ENCODE peak calls at places on chromosome 4, in eight cellular contexts. L, G, B, Z, M, E, J and X are unnamed samples.
A peak's percentile ranks its signal among the peaks of the same experiment; 100 is the strongest.

GRCh38 chr4:185318679-185319078 is 77.0 kb downstream of the LRP2BP start:
- DNase-seq in M (no peak), Z (peak; percentile 62), J (no peak), L (no peak), B (no peak), G (no peak), E (no peak), X (no peak)

GRCh38 chr4:184315675-184316359 is 98.1 kb upstream of the ENPP6 start:
- DNase-seq in M (no peak), B (no peak), Z (no peak), L (no peak), J (no peak), G (no peak), E (no peak), X (no peak)

GRCh38 chr4:145001635-145002034 is 96.4 kb downstream of the ANAPC10 start:
- DNase-seq in B (no peak), G (no peak), Z (peak; percentile 15), L (no peak), E (no peak), J (no peak), M (no peak), X (no peak)

GRCh38 chr4:89300490-89300889 is 7.1 kb downstream of the GPRIN3 start:
- DNase-seq in L (no peak), Z (no peak), G (no peak), M (no peak), E (no peak), B (no peak), J (no peak), X (no peak)

GRCh38 chr4:172725581-172725980 is 443.0 kb upstream of the GALNT7 start:
- DNase-seq in M (no peak), G (no peak), J (no peak), B (peak; percentile 9), L (no peak), E (peak; percentile 22), Z (no peak), X (no peak)

GRCh38 chr4:179472164-179472563 is 2029.9 kb upstream of the AGA start:
- DNase-seq in G (no peak), E (no peak), L (no peak), B (no peak), Z (no peak), M (no peak), J (no peak), X (no peak)

GRCh38 chr4:20194079-20195013 is 57.4 kb upstream of the SLIT2 start:
- DNase-seq in M (no peak), J (no peak), Z (peak; percentile 78), B (peak; percentile 89), L (no peak), E (peak; percentile 92), G (peak; percentile 69), X (no peak)

GRCh38 chr4:90438540-90438939 is 311.3 kb downstream of the CCSER1 start:
- DNase-seq in E (no peak), B (no peak), L (no peak), J (no peak), Z (no peak), G (no peak), M (no peak), X (no peak)

GRCh38 chr4:173013232-173013932 is 155.2 kb upstream of the GALNT7 start:
- DNase-seq in G (no peak), Z (peak; percentile 68), L (peak; percentile 38), J (peak; percentile 36), B (peak; percentile 30), M (peak; percentile 58), E (peak; percentile 52), X (peak; percentile 27)

GRCh38 chr4:5462254-5462835 is 246.0 kb downstream of the EVC2 start:
- DNase-seq in Z (no peak), M (no peak), E (no peak), G (no peak), B (no peak), J (no peak), L (no peak), X (no peak)

GRCh38 chr4:89055157-89056080 is 1.6 kb downstream of the FAM13A start:
- DNase-seq in B (no peak), M (no peak), Z (no peak), G (no peak), J (no peak), L (no peak), E (peak; percentile 10), X (no peak)

GRCh38 chr4:15755321-15755750 is 22.8 kb upstream of the CD38 start:
- DNase-seq in G (no peak), Z (peak; percentile 49), L (no peak), E (peak; percentile 55), B (peak; percentile 13), J (no peak), M (no peak), X (no peak)

GRCh38 chr4:15758294-15758693 is 19.8 kb upstream of the CD38 start:
- DNase-seq in B (no peak), Z (no peak), G (no peak), E (no peak), L (no peak), M (no peak), J (no peak), X (no peak)

GRCh38 chr4:15757084-15757483 is 21.0 kb upstream of the CD38 start:
- DNase-seq in M (no peak), G (no peak), Z (no peak), J (no peak), B (no peak), E (no peak), L (no peak), X (no peak)

GRCh38 chr4:15755781-15756180 is 22.3 kb upstream of the CD38 start:
- DNase-seq in E (no peak), Z (no peak), J (no peak), B (no peak), L (no peak), G (no peak), M (no peak), X (no peak)

GRCh38 chr4:15756361-15756861 is 21.7 kb upstream of the CD38 start:
- DNase-seq in J (no peak), E (peak; percentile 8), M (no peak), L (no peak), Z (no peak), G (no peak), B (no peak), X (peak; percentile 68)
- TF ChIP-seq CTCF in J (no peak), E (no peak), M (no peak), L (no peak), Z (no peak), G (no peak), B (peak; percentile 13), X (peak; percentile 65)

DNA sequence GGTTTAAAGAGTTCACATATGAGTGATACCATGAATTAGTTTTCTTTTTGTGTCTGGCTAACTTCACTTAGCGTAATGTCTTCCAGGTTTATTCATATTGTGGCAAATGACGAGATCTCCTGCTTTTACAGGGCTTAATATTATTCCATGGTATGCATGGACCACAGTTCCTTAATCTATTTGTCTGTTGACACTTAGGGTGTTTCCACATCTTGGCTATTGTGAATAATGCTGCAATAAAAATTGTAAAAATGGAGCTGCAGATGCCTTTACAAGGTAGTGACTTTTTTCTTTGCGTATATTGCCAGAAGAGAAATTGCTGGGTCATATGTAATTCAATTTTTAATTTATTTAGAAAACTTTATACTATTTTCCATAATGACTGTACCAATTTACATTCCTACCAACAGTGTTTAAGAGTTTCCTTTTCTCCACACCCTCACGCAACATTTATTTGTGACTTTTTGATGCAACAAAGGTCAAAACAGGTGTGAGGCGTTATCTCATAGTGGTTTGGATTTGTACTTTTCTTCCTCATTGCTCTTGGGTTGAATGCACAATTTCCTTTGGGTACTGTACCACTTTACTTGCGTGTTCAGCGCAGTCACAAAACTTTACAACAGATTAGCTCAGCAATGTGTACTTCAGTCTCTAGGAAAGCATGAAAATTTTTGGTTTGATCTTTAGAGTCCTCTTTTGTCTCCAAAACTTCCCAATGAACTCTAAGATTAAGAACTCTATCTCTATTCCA is 240.8 kb downstream of the PPARGC1A start:
- DNase-seq in E (no peak), L (no peak), Z (no peak), B (no peak), G (no peak), J (no peak), M (no peak), X (no peak)
- TF ChIP-seq CTCF in E (no peak), L (no peak), Z (no peak), B (no peak), G (no peak), J (no peak), M (no peak), X (no peak)

GRCh38 chr4:10172278-10173038 is 55.9 kb upstream of the WDR1 start:
- DNase-seq in M (no peak), L (no peak), E (no peak), J (no peak), G (no peak), B (no peak), Z (peak; percentile 57), X (no peak)

GRCh38 chr4:10173754-10174749 is 57.5 kb upstream of the WDR1 start:
- DNase-seq in M (no peak), B (no peak), L (peak; percentile 62), G (no peak), E (no peak), Z (no peak), J (no peak), X (no peak)

GRCh38 chr4:10175626-10176025 is 59.0 kb upstream of the WDR1 start:
- DNase-seq in M (no peak), B (peak; percentile 61), Z (no peak), J (no peak), E (no peak), L (no peak), G (no peak), X (no peak)

GRCh38 chr4:10171055-10171454 is 54.5 kb upstream of the WDR1 start:
- DNase-seq in B (peak; percentile 41), M (no peak), G (no peak), L (no peak), E (no peak), Z (no peak), J (no peak), X (no peak)

GRCh38 chr4:10173039-10173753 is 56.6 kb upstream of the WDR1 start:
- DNase-seq in Z (peak; percentile 70), G (peak; percentile 68), E (peak; percentile 54), L (peak; percentile 38), J (no peak), B (peak; percentile 81), M (no peak), X (no peak)
- TF ChIP-seq CTCF in Z (peak; percentile 28), G (no peak), E (no peak), L (no peak), J (no peak), B (peak; percentile 12), M (peak; percentile 43), X (no peak)

GRCh38 chr4:664713-665231 is 9.3 kb downstream of the ATP5ME start:
- DNase-seq in J (peak; percentile 14), G (no peak), B (no peak), E (no peak), Z (no peak), L (no peak), M (no peak), X (no peak)

GRCh38 chr4:663046-663437 is 11.0 kb downstream of the ATP5ME start:
- DNase-seq in G (no peak), L (no peak), Z (no peak), J (peak; percentile 14), M (no peak), E (no peak), B (no peak), X (no peak)

GRCh38 chr4:665381-665750 is 8.7 kb downstream of the ATP5ME start:
- DNase-seq in E (no peak), Z (no peak), G (no peak), B (no peak), L (no peak), M (no peak), J (no peak), X (no peak)

GRCh38 chr4:661856-662761 is 12.0 kb downstream of the ATP5ME start:
- DNase-seq in J (peak; percentile 8), B (no peak), Z (no peak), G (no peak), E (no peak), L (no peak), M (no peak), X (no peak)

GRCh38 chr4:663438-664428 is 10.3 kb downstream of the ATP5ME start:
- DNase-seq in E (no peak), L (peak; percentile 65), M (peak; percentile 95), J (peak; percentile 68), G (no peak), B (no peak), Z (no peak), X (peak; percentile 76)
- TF ChIP-seq CTCF in E (no peak), L (no peak), M (peak; percentile 21), J (peak; percentile 19), G (no peak), B (no peak), Z (no peak), X (no peak)